ENCODE peak calls at places on chromosome 9, in five cellular contexts. E is PC-3; Q is AG04449; O is CD8-positive, alpha-beta memory T cell; G is heart right ventricle. H is an unnamed sample.

GRCh38 chr9:135504262-135505229 is 4.1 kb downstream of the MRPS2 start:
- DNase-seq in Q (no peak), G (peak; percentile 32), O (no peak), E (peak; percentile 42), H (no peak)

GRCh38 chr9:133658442-133659431 is 22.6 kb downstream of the DBH start:
- DNase-seq in E (peak; percentile 29), O (no peak), Q (no peak), G (peak; percentile 21), H (no peak)

GRCh38 chr9:93904649-93905472 is 50.3 kb downstream of the BARX1 start:
- DNase-seq in O (no peak), Q (no peak), E (no peak), G (no peak), H (no peak)

GRCh38 chr9:13810510-13810909 is 503.4 kb downstream of the NFIB start:
- DNase-seq in G (no peak), E (no peak), O (no peak), Q (no peak), H (peak; percentile 88)

GRCh38 chr9:108162664-108163063 is 673.1 kb upstream of the KLF4 start:
- DNase-seq in O (no peak), G (no peak), Q (no peak), E (peak; percentile 42), H (peak; percentile 78)

GRCh38 chr9:87869082-87869481 is 13.6 kb upstream of the SPATA31E1 start:
- DNase-seq in G (no peak), O (no peak), E (no peak), Q (no peak), H (no peak)

GRCh38 chr9:111661802-111662491 is 542 bp downstream of the GNG10 start:
- DNase-seq in Q (no peak), O (peak; percentile 12), G (peak; percentile 25), E (peak; percentile 25), H (no peak)

GRCh38 chr9:14593406-14593805 is 99.8 kb downstream of the ZDHHC21 start:
- DNase-seq in E (peak; percentile 80), G (no peak), Q (no peak), O (no peak), H (no peak)

GRCh38 chr9:105191508-105192118 is 52.8 kb upstream of the SLC44A1 start:
- DNase-seq in G (no peak), E (peak; percentile 87), Q (no peak), O (no peak), H (no peak)

GRCh38 chr9:113309204-113309813 is 6.1 kb upstream of the RNF183 start:
- DNase-seq in O (no peak), Q (no peak), E (peak; percentile 55), G (peak; percentile 34), H (no peak)

GRCh38 chr9:38085308-38085707 is 16.3 kb upstream of the SHB start:
- DNase-seq in E (no peak), Q (no peak), O (no peak), G (no peak), H (no peak)

GRCh38 chr9:134585746-134586706 is 55.6 kb upstream of the COL5A1 start:
- DNase-seq in Q (no peak), G (no peak), E (peak; percentile 45), O (no peak), H (peak; percentile 49)

GRCh38 chr9:23496827-23497226 is 329.2 kb downstream of the ELAVL2 start:
- DNase-seq in G (no peak), Q (no peak), O (no peak), E (no peak), H (no peak)

GRCh38 chr9:77291714-77292113 is 114.4 kb downstream of the VPS13A start:
- DNase-seq in O (no peak), G (no peak), Q (no peak), E (peak; percentile 51), H (no peak)

GRCh38 chr9:83596899-83597504 is 25.9 kb upstream of the IDNK start:
- DNase-seq in G (peak; percentile 32), E (peak; percentile 43), Q (no peak), O (peak; percentile 9), H (no peak)

GRCh38 chr9:86925686-86926085 is 21.6 kb downstream of the GAS1 start:
- DNase-seq in Q (peak; percentile 87), E (no peak), O (no peak), G (no peak), H (no peak)

GRCh38 chr9:123974471-123974870 is 37.1 kb upstream of the LHX2 start:
- DNase-seq in O (no peak), Q (no peak), E (no peak), G (no peak), H (no peak)

GRCh38 chr9:36092509-36093215 is 43.9 kb upstream of the GLIPR2 start:
- DNase-seq in O (no peak), E (no peak), G (no peak), Q (no peak), H (no peak)

GRCh38 chr9:98808411-98808815 is 943 bp downstream of the GALNT12 start:
- DNase-seq in E (peak; percentile 70), Q (no peak), G (no peak), O (no peak), H (no peak)

GRCh38 chr9:98805506-98806272 is 1.8 kb upstream of the GALNT12 start:
- DNase-seq in E (no peak), G (no peak), Q (no peak), O (no peak), H (peak; percentile 53)

GRCh38 chr9:98807070-98807810 is at the start of gene GALNT12:
- DNase-seq in O (peak; percentile 43), E (no peak), G (no peak), Q (no peak), H (no peak)

GRCh38 chr9:98807811-98808195 is 333 bp downstream of the GALNT12 start:
- DNase-seq in E (no peak), O (no peak), Q (no peak), G (no peak), H (no peak)

DNA sequence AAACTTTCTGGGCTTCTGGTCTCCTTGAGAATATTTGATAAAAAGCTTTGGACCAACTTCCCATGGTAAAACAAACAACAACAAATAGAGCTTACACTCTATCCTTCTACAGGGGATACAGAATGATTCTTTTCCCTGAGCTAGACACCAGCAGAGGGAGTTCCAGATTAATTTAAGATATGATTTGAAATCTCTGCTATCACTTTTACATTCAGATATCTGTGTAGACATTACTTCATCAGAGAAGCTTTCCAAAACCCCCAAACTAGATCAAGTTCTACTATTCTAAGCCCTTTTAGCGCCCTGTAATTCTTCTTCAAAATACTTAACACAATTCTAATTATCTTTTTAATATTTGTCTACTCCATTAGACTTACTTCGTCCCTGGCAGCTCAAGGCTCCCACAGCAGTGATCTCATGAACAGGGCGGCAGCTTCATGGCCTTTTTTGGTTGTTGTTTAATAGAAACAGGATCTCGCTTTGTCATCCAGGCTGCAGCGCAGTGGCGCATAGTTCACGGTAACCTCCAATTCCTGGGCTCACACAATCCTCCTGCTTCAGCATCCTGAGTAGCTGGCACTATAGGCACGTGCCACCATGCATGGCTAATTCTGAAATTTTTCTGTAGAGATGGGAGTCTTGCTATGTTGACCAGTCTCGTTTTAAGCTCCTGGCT is 938 bp upstream of the GALNT12 start:
- DNase-seq in E (peak; percentile 48), O (no peak), Q (no peak), G (no peak), H (no peak)
- H3K4me3 ChIP-seq in E (peak overlapping the region; percentile 59), O (peak overlapping the region; percentile 15), Q (no peak overlapping the region), G (no peak overlapping the region), H (no peak overlapping the region)

GRCh38 chr9:32635362-32635761 is at the start of gene TAF1L:
- DNase-seq in G (no peak), Q (no peak), E (no peak), O (no peak), H (no peak)
- H3K4me3 ChIP-seq in G (no peak within 1 kb of the TSS), Q (no peak within 1 kb of the TSS), E (no peak within 1 kb of the TSS), O (no peak within 1 kb of the TSS), H (no peak within 1 kb of the TSS)

GRCh38 chr9:131728961-131729360 is 10.9 kb downstream of the RAPGEF1 start:
- DNase-seq in Q (no peak), E (no peak), O (peak; percentile 49), G (no peak), H (no peak)
- H3K4me3 ChIP-seq in Q (no peak overlapping the region), E (no peak overlapping the region), O (peak overlapping the region; percentile 49), G (no peak overlapping the region), H (no peak overlapping the region)

DNA sequence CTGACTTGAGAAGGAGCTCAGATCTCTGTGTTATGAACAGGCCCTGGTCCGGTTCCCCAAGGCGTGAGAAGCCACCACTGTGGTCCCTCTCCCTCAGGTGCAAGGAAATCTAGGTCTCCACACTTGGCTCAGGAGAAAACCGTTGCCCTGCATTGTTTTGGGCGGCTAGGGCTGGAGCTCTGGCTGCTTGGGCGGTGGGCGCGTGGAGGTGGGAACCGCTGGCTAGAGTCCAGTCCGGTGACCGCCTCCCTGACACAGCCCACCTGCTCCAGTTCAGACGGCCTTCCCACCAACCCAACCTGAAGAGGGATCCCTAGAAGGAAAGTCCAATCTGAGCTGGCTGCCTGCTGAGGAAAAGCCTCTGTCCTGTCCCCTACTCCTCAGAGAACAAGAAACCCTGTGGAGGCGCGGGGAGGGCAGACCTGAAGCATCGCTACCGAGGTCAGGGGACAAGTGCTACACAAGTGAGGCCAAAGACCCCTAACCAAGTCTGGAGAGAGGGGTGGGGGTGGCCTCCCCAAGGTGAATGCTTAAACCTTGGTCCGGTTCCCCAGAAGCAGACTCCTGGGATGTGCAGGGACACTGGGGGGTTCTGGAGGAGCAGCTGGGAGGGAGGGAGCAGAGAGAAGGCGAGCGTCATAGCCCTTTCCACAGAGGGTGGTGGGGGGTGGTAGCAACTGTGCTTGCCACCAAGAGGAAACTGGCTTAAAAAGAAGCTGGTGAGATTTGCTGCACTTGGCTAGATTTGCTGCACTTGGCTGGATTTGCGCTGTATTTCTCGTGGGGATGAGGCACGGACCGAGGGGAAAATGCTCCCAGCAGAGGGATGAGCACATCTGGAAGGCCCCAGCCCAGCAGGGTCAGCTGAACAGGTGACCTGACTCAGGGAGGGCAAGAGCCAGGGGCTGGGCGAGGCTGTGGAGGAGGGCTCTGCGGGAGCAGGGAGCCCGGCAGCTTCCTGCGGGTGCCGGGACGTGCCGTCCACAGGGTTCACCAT is 65.2 kb downstream of the RAPGEF1 start:
- DNase-seq in G (no peak), E (no peak), Q (no peak), O (no peak), H (no peak)
- H3K4me3 ChIP-seq in G (no peak overlapping the region), E (no peak overlapping the region), Q (no peak overlapping the region), O (no peak overlapping the region), H (no peak overlapping the region)

DNA sequence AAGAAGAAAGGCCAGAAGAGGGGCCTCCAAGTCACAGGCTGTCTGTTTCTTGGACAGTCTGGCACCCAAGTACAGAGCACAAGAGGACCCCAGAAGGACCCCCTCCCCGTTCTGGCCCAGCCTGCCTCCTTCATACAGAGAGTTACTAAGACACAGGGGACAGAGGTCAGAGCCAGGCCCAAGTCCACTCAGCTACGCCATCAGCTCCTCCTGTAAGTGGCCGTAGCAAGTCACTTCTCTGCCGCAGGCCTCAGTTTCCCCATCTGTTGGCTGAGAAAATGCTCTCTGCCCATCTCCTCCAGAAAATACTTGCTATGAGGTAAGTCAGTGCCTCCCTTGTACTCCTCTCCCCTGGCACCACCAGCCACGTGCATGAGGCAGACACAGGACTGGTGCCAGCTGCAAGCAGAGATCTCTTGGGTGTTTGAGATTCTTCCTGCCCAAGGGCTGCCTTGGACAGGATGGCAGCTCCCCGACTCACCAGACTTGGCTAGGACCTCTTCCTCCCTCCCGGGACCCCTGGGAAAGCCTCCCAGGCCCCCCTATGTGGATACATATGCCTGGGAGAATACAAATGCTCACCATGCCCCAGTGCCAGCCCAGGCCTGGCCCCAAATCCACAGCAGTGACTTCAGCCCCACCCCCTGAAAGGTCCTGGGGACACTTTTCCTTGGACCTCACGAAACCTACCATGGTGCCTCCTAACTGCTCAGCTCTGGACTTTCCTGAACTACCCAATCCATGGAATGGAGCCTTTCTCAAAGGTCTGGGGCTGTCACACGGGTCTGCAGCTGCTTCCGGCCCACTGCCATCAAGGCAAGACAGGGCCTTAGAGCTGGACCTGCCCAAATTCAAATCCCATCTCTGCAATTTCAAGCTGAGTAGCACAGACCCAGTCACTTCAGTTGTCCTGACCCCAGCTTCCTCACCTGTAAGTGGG is 5.1 kb downstream of the EEIG1 start:
- DNase-seq in G (peak; percentile 17), O (no peak), Q (no peak), E (no peak), H (no peak)
- H3K4me3 ChIP-seq in G (no peak overlapping the region), O (peak overlapping the region; percentile 98), Q (no peak overlapping the region), E (no peak overlapping the region), H (no peak overlapping the region)